ENCODE peak calls at places on chromosomes 12 and 14, in seven cellular contexts. L, O, X, V, Y, I and K are unnamed samples.

GRCh38 chr14:24171422-24172260 is at the start of gene REC8:
- DNase-seq in L (peak; percentile 80), O (no peak), X (peak; percentile 47), V (peak; percentile 50), Y (peak; percentile 97), I (peak; percentile 82), K (peak; percentile 80)

GRCh38 chr12:47773858-47774580 is 981 bp downstream of the SLC48A1 start:
- DNase-seq in L (no peak), O (no peak), X (no peak), V (no peak), Y (no peak), I (no peak), K (no peak)

GRCh38 chr12:89984846-89985245 is 276.2 kb upstream of the ATP2B1 start:
- DNase-seq in L (no peak), O (no peak), X (no peak), V (no peak), Y (no peak), I (no peak), K (no peak)

GRCh38 chr12:102765736-102766135 is 151.3 kb downstream of the PAH start:
- DNase-seq in L (no peak), O (no peak), X (no peak), V (no peak), Y (peak; percentile 68), I (no peak), K (no peak)

GRCh38 chr12:85036241-85036707 is at the start of the genes LRRIQ1 and TSPAN19:
- DNase-seq in L (peak; percentile 30), O (peak; percentile 47), X (peak; percentile 92), V (peak; percentile 38), Y (peak; percentile 92), I (peak; percentile 27), K (peak; percentile 55)

GRCh38 chr12:71671311-71671710 is 7.2 kb downstream of the THAP2 start:
- DNase-seq in L (no peak), O (no peak), X (no peak), V (no peak), Y (no peak), I (no peak), K (no peak)

GRCh38 chr14:50095895-50096294 is 20.5 kb downstream of the VCPKMT start:
- DNase-seq in L (no peak), O (no peak), X (no peak), V (no peak), Y (no peak), I (no peak), K (no peak)

GRCh38 chr12:26771861-26772260 is 61.1 kb downstream of the ITPR2 start:
- DNase-seq in L (no peak), O (no peak), X (no peak), V (no peak), Y (no peak), I (no peak), K (no peak)

GRCh38 chr12:69509308-69509736 is 39.1 kb downstream of the FRS2 start:
- DNase-seq in L (no peak), O (no peak), X (peak; percentile 41), V (no peak), Y (peak; percentile 64), I (no peak), K (no peak)

GRCh38 chr14:65485516-65485915 is 73.0 kb downstream of the FUT8 start:
- DNase-seq in L (no peak), O (no peak), X (no peak), V (no peak), Y (no peak), I (no peak), K (no peak)

GRCh38 chr12:70176290-70176689 is 66.9 kb upstream of the CNOT2 start:
- DNase-seq in L (no peak), O (no peak), X (no peak), V (no peak), Y (no peak), I (no peak), K (no peak)

GRCh38 chr12:100295764-100296555 is 29.0 kb downstream of the SCYL2 start:
- DNase-seq in L (no peak), O (no peak), X (peak; percentile 47), V (no peak), Y (no peak), I (no peak), K (no peak)

GRCh38 chr12:47267571-47267970 is 187.8 kb upstream of the AMIGO2 start:
- DNase-seq in L (no peak), O (no peak), X (peak; percentile 35), V (no peak), Y (no peak), I (no peak), K (no peak)

GRCh38 chr12:47949441-47950341 is 13.7 kb upstream of the TMEM106C start:
- DNase-seq in L (peak; percentile 88), O (peak; percentile 55), X (peak; percentile 91), V (peak; percentile 67), Y (peak; percentile 82), I (no peak), K (no peak)

GRCh38 chr12:6345319-6346071 is 3.6 kb upstream of the TNFRSF1A start:
- DNase-seq in L (no peak), O (peak; percentile 81), X (peak; percentile 96), V (peak; percentile 69), Y (peak; percentile 92), I (no peak), K (no peak)

GRCh38 chr12:47353508-47353907 is 273.7 kb upstream of the AMIGO2 start:
- DNase-seq in L (no peak), O (no peak), X (no peak), V (no peak), Y (no peak), I (no peak), K (no peak)

GRCh38 chr12:58066296-58066695 is 124.9 kb downstream of the ATP23 start:
- DNase-seq in L (no peak), O (no peak), X (no peak), V (no peak), Y (no peak), I (no peak), K (no peak)

GRCh38 chr12:131137836-131138637 is 184.3 kb downstream of the ADGRD1 start:
- DNase-seq in L (no peak), O (no peak), X (peak; percentile 69), V (peak; percentile 80), Y (no peak), I (no peak), K (no peak)

GRCh38 chr14:35419429-35419841 is 14.9 kb upstream of the NFKBIA start:
- DNase-seq in L (no peak), O (no peak), X (peak; percentile 40), V (no peak), Y (no peak), I (no peak), K (no peak)

GRCh38 chr12:92462049-92462448 is 240.7 kb upstream of the PLEKHG7 start:
- DNase-seq in L (no peak), O (no peak), X (no peak), V (no peak), Y (no peak), I (peak; percentile 96), K (peak; percentile 69)

GRCh38 chr14:45072121-45072520 is 11.8 kb upstream of the PRPF39 start:
- DNase-seq in L (no peak), O (no peak), X (no peak), V (no peak), Y (no peak), I (no peak), K (no peak)

GRCh38 chr12:76688001-76688400 is 75.9 kb upstream of the ZDHHC17 start:
- DNase-seq in L (no peak), O (no peak), X (peak; percentile 54), V (no peak), Y (peak; percentile 45), I (no peak), K (no peak)

GRCh38 chr12:104291867-104292524 is 11.5 kb upstream of the EID3 start:
- DNase-seq in L (no peak), O (no peak), X (no peak), V (no peak), Y (no peak), I (no peak), K (no peak)

GRCh38 chr12:104290855-104291254 is 12.7 kb upstream of the EID3 start:
- DNase-seq in L (no peak), O (no peak), X (no peak), V (no peak), Y (no peak), I (no peak), K (no peak)

GRCh38 chr12:104292872-104293794 is 10.4 kb upstream of the EID3 start:
- DNase-seq in L (no peak), O (no peak), X (no peak), V (no peak), Y (no peak), I (no peak), K (no peak)

GRCh38 chr12:104288635-104289258 is 14.8 kb upstream of the EID3 start:
- DNase-seq in L (peak; percentile 90), O (no peak), X (peak; percentile 93), V (peak; percentile 81), Y (peak; percentile 80), I (peak; percentile 65), K (peak; percentile 75)

GRCh38 chr12:104290320-104290719 is 13.2 kb upstream of the EID3 start:
- DNase-seq in L (no peak), O (no peak), X (no peak), V (no peak), Y (no peak), I (no peak), K (no peak)
- H3K4me3 ChIP-seq in L (no peak overlapping the region), O (peak overlapping the region; percentile 92), X (peak overlapping the region; percentile 100), V (no peak overlapping the region), Y (no peak overlapping the region), I (no peak overlapping the region), K (no peak overlapping the region)

GRCh38 chr14:100536141-100536540 is 51.1 kb downstream of the BEGAIN start:
- DNase-seq in L (peak; percentile 50), O (no peak), X (no peak), V (no peak), Y (no peak), I (no peak), K (no peak)
- TF ChIP-seq CTCF in L (no peak), O (no peak), X (no peak), V (no peak), Y (no peak), I (no peak), K (no peak)

GRCh38 chr12:22626429-22626828 is 1.5 kb downstream of the ETNK1 start:
- DNase-seq in L (no peak), O (no peak), X (peak; percentile 61), V (no peak), Y (peak; percentile 34), I (peak; percentile 20), K (peak; percentile 38)

GRCh38 chr12:22627351-22627750 is 2.4 kb downstream of the ETNK1 start:
- DNase-seq in L (no peak), O (no peak), X (no peak), V (no peak), Y (peak; percentile 5), I (no peak), K (no peak)

GRCh38 chr12:22625671-22626251 is 790 bp downstream of the ETNK1 start:
- DNase-seq in L (no peak), O (no peak), X (peak; percentile 50), V (no peak), Y (peak; percentile 45), I (peak; percentile 11), K (no peak)

GRCh38 chr12:22624908-22625646 is at the start of gene ETNK1:
- DNase-seq in L (peak; percentile 97), O (peak; percentile 70), X (peak; percentile 98), V (peak; percentile 96), Y (peak; percentile 94), I (peak; percentile 27), K (peak; percentile 37)

GRCh38 chr12:22624573-22624907 is 431 bp upstream of the ETNK1 start:
- DNase-seq in L (no peak), O (no peak), X (no peak), V (no peak), Y (no peak), I (no peak), K (no peak)
- H3K4me3 ChIP-seq in L (peak overlapping the region; percentile 91), O (peak overlapping the region; percentile 92), X (peak overlapping the region; percentile 98), V (peak overlapping the region; percentile 94), Y (peak overlapping the region; percentile 97), I (peak overlapping the region; percentile 78), K (peak overlapping the region; percentile 92)

GRCh38 chr12:45183263-45183662 is 32.6 kb upstream of the ANO6 start:
- DNase-seq in L (no peak), O (no peak), X (peak; percentile 41), V (no peak), Y (peak; percentile 49), I (no peak), K (no peak)
- TF ChIP-seq CTCF in L (peak; percentile 28), O (peak; percentile 58), X (peak; percentile 42), V (peak; percentile 38), Y (peak; percentile 55), I (no peak), K (peak; percentile 3)